ENCODE peak calls at places on chromosomes 12 and 14, in ten cellular contexts. F is AG04449, O is endothelial cell, I is body of pancreas, E is heart right ventricle, T is Calu3, C is choroid plexus epithelial cell, J is progenitor cell of endocrine pancreas, B is activated B cell treated with CpG ODN at 0.5 μM for 24 hours, R is mesothelial cell of epicardium. H is an unnamed sample.

GRCh38 chr12:24991209-24992049 is 42.5 kb upstream of the BCAT1 start:
- DNase-seq in F (no peak), O (no peak), I (no peak), E (no peak), T (peak; percentile 8), C (peak; percentile 84), J (no peak), B (no peak), R (no peak), H (no peak)

GRCh38 chr14:61564623-61565091 is 130.7 kb upstream of the HIF1A start:
- DNase-seq in F (peak; percentile 93), O (no peak), I (no peak), E (no peak), T (peak; percentile 53), C (peak; percentile 93), J (no peak), B (no peak), R (no peak), H (no peak)

GRCh38 chr12:27332407-27333310 is at the start of gene BMAL2:
- DNase-seq in F (no peak), O (peak; percentile 65), I (peak; percentile 36), E (peak; percentile 46), T (peak; percentile 67), C (peak; percentile 36), J (peak; percentile 66), B (peak; percentile 46), R (peak; percentile 30), H (no peak)

GRCh38 chr14:71486274-71486673 is 446.0 kb upstream of the RGS6 start:
- DNase-seq in F (no peak), O (no peak), I (no peak), E (no peak), T (no peak), C (peak; percentile 63), J (no peak), B (no peak), R (no peak), H (no peak)

GRCh38 chr14:52268191-52269061 is 928 bp downstream of the PTGDR start:
- DNase-seq in F (no peak), O (peak; percentile 32), I (no peak), E (peak; percentile 17), T (no peak), C (peak; percentile 27), J (no peak), B (no peak), R (no peak), H (no peak)

GRCh38 chr14:77184396-77185092 is 2.9 kb downstream of the TMEM63C start:
- DNase-seq in F (no peak), O (no peak), I (no peak), E (no peak), T (no peak), C (no peak), J (no peak), B (no peak), R (no peak), H (no peak)

GRCh38 chr12:2687058-2687457 is 107.7 kb upstream of the FKBP4 start:
- DNase-seq in F (no peak), O (no peak), I (no peak), E (no peak), T (no peak), C (no peak), J (no peak), B (no peak), R (no peak), H (no peak)

GRCh38 chr12:123621619-123622530 is 11.6 kb downstream of the EIF2B1 start:
- DNase-seq in F (no peak), O (no peak), I (no peak), E (no peak), T (no peak), C (no peak), J (no peak), B (no peak), R (no peak), H (no peak)

DNA sequence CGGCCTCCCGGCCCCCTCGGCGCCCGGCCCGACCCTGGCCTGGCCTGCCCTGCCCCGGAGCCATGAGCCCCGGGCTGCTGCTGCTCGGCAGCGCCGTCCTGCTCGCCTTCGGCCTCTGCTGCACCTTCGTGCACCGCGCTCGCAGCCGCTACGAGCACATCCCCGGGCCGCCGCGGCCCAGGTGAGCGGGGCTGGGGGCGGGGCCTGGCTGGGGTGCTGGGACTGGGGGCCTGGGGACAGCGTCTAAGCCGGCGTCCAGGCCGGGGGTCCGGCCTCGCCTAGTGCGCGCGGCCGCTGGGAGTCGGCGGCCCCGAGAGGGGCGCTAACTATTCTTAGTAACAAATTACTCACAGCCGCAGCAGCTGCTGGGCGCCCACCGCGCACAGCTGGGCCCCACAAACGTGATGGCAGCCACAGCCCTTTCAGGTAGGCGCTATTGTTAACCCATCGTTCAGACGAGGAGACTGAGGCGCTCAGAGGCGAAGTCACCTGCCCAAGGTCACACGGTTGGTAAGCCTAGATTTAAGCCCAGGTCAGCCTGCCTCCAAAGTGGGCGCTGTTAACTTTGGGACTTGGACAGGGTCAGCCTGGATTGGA is 356 bp downstream of the CYP46A1 start:
- DNase-seq in F (no peak), O (no peak), I (no peak), E (no peak), T (no peak), C (no peak), J (no peak), B (no peak), R (no peak), H (no peak)
- TF ChIP-seq CTCF in F (no peak), O (no peak), I (no peak), E (no peak), T (no peak), C (no peak), J (no peak), B (no peak), R (no peak), H (no peak)

DNA sequence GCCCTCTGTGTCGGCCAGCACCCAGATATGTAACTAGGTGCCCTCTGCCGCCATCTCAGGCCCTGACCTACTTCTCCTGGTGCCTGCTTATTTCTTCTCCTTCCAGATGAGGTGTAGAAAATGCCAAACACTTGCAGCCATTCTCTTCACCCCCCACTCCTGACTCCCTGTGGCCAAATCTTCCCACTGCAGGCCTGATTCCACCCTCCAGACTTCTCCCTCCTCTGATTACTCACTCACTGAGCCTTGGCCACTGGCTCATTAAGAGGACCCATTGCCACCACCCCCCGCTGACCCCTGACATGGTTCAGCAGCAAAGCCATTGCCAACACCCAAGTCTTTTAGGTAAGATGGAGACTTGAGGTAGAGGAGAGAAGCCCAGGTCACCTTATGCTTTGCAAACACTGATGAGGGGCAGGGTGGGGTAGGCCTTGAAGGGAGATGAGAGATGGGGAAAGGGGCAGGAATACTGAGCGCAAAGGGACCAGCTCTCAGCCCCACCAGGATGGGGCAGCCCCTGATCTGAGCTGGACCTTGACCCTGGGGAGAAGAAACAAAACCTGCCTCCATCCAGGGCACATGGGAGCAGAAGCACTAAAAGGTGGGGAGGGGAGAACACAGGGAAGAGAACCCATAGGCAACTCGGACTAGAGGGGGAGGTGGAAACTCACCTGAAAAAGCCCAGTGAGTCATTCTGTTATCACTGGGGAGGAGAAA is 25.1 kb upstream of the ANO2 start:
- DNase-seq in F (no peak), O (no peak), I (no peak), E (no peak), T (no peak), C (no peak), J (no peak), B (no peak), R (no peak), H (no peak)
- TF ChIP-seq CTCF in F (peak; percentile 2), O (no peak), I (no peak), E (no peak), T (no peak), C (peak; percentile 15), J (peak; percentile 28), B (no peak), R (no peak), H (no peak)

GRCh38 chr14:74951443-74952194 is 3.8 kb downstream of the PGF start:
- DNase-seq in F (no peak), O (no peak), I (no peak), E (no peak), T (no peak), C (no peak), J (no peak), B (no peak), R (no peak), H (peak; percentile 41)

GRCh38 chr14:74954232-74954946 is 1.0 kb downstream of the PGF start:
- DNase-seq in F (no peak), O (no peak), I (peak; percentile 33), E (peak; percentile 59), T (no peak), C (no peak), J (no peak), B (no peak), R (peak; percentile 64), H (no peak)

GRCh38 chr14:74953686-74954085 is 1.7 kb downstream of the PGF start:
- DNase-seq in F (no peak), O (no peak), I (no peak), E (no peak), T (no peak), C (no peak), J (no peak), B (no peak), R (no peak), H (no peak)

GRCh38 chr14:74952195-74952665 is 3.2 kb downstream of the PGF start:
- DNase-seq in F (no peak), O (no peak), I (no peak), E (no peak), T (no peak), C (no peak), J (no peak), B (no peak), R (no peak), H (peak; percentile 36)

GRCh38 chr14:74952697-74953484 is 2.5 kb downstream of the PGF start:
- DNase-seq in F (no peak), O (no peak), I (no peak), E (no peak), T (no peak), C (no peak), J (no peak), B (no peak), R (no peak), H (peak; percentile 3)
- TF ChIP-seq CTCF in F (no peak), O (no peak), I (no peak), E (no peak), T (no peak), C (no peak), J (no peak), B (no peak), R (no peak), H (no peak)

GRCh38 chr14:88043523-88043922 is 38.6 kb downstream of the GPR65 start:
- DNase-seq in F (no peak), O (no peak), I (no peak), E (no peak), T (no peak), C (no peak), J (no peak), B (no peak), R (no peak), H (no peak)

GRCh38 chr14:88037270-88037669 is 32.3 kb downstream of the GPR65 start:
- DNase-seq in F (no peak), O (no peak), I (no peak), E (no peak), T (no peak), C (no peak), J (no peak), B (no peak), R (no peak), H (no peak)

GRCh38 chr14:88040141-88040540 is 35.2 kb downstream of the GPR65 start:
- DNase-seq in F (no peak), O (no peak), I (no peak), E (no peak), T (no peak), C (no peak), J (no peak), B (no peak), R (no peak), H (no peak)

GRCh38 chr14:88036422-88036821 is 31.5 kb downstream of the GPR65 start:
- DNase-seq in F (no peak), O (no peak), I (no peak), E (no peak), T (no peak), C (no peak), J (no peak), B (no peak), R (no peak), H (no peak)

GRCh38 chr14:88039197-88039596 is 34.3 kb downstream of the GPR65 start:
- DNase-seq in F (no peak), O (no peak), I (no peak), E (no peak), T (no peak), C (no peak), J (no peak), B (no peak), R (no peak), H (no peak)
- TF ChIP-seq CTCF in F (no peak), O (no peak), I (no peak), E (no peak), T (no peak), C (no peak), J (no peak), B (no peak), R (no peak), H (no peak)

H was measured in CD14-positive monocyte.